ENCODE peak calls at places on chromosomes 3 and 15, in eight cellular contexts. O is activated CD8-positive, alpha-beta memory T cell treated with anti-CD3 and anti-CD28 coated beads for 4 hours; G is NCI-H2081; L is heart right ventricle; Q is stimulated activated naive CD8-positive, alpha-beta T cell treated with anti-CD3 and anti-CD28 coated beads, Interleukin-15, amount 100 ng/mL, for 72 hours; W is tibial artery; R is CD8-positive, alpha-beta memory T cell; U is NCI-H1105. A is an unnamed sample.

GRCh38 chr15:83837946-83838571 is 184.1 kb downstream of the ADAMTSL3 start:
- DNase-seq in G (peak; percentile 1), O (no peak), W (peak; percentile 42), U (no peak), L (no peak), Q (no peak), R (no peak), A (no peak)

GRCh38 chr3:149203758-149204157 is 17.9 kb downstream of the CP start:
- DNase-seq in U (no peak), L (no peak), W (no peak), R (no peak), O (no peak), Q (no peak), G (no peak), A (no peak)

GRCh38 chr3:129908417-129908816 is 14.9 kb upstream of the TMCC1 start:
- DNase-seq in L (no peak), R (no peak), U (no peak), G (no peak), Q (no peak), O (no peak), W (no peak), A (no peak)

GRCh38 chr3:50600841-50601591 is 10.6 kb downstream of the CISH start:
- DNase-seq in W (peak; percentile 98), O (peak; percentile 89), G (peak; percentile 77), U (peak; percentile 82), R (peak; percentile 57), L (peak; percentile 97), Q (peak; percentile 86), A (peak; percentile 40)

GRCh38 chr15:51783967-51784366 is 32.6 kb downstream of the TMOD2 start:
- DNase-seq in Q (no peak), L (no peak), R (no peak), U (no peak), W (no peak), G (no peak), O (no peak), A (no peak)

GRCh38 chr3:40120067-40120692 is 189.3 kb upstream of the EIF1B start:
- DNase-seq in Q (no peak), R (no peak), U (no peak), W (no peak), L (no peak), O (no peak), G (no peak), A (no peak)

GRCh38 chr3:112539825-112540517 is 21.8 kb downstream of the ATG3 start:
- DNase-seq in U (no peak), Q (no peak), O (no peak), L (no peak), R (no peak), W (no peak), G (no peak), A (no peak)

GRCh38 chr3:177055557-177056290 is 141.6 kb downstream of the TBL1XR1 start:
- DNase-seq in R (no peak), W (no peak), U (no peak), G (no peak), Q (no peak), L (no peak), O (no peak), A (no peak)

GRCh38 chr3:183439510-183439909 is 11.1 kb upstream of the MCF2L2 start:
- DNase-seq in R (no peak), Q (no peak), W (no peak), U (no peak), G (peak; percentile 80), L (no peak), O (no peak), A (no peak)

GRCh38 chr3:185504636-185505035 is 5.8 kb upstream of the TMEM41A start:
- DNase-seq in U (no peak), R (no peak), Q (no peak), O (no peak), W (no peak), G (no peak), L (no peak), A (no peak)

GRCh38 chr3:3998140-3998977 is 199.1 kb downstream of the LRRN1 start:
- DNase-seq in U (no peak), G (peak; percentile 53), O (no peak), R (no peak), Q (peak; percentile 21), W (no peak), L (no peak), A (no peak)

GRCh38 chr15:43516801-43517353 is 531 bp upstream of the MAP1A start:
- DNase-seq in W (no peak), O (no peak), U (no peak), Q (no peak), G (no peak), R (no peak), L (no peak), A (no peak)

GRCh38 chr3:182768413-182768812 is 24.9 kb upstream of the ATP11B start:
- DNase-seq in R (no peak), L (no peak), O (no peak), Q (no peak), G (no peak), U (no peak), W (no peak), A (no peak)

GRCh38 chr15:48394172-48394571 is 62.9 kb downstream of the DUT start:
- DNase-seq in Q (no peak), R (no peak), U (no peak), G (no peak), L (no peak), W (peak; percentile 89), O (no peak), A (no peak)

GRCh38 chr3:192487032-192487431 is 240.3 kb downstream of the FGF12 start:
- DNase-seq in U (no peak), G (no peak), R (no peak), L (no peak), O (no peak), Q (no peak), W (no peak), A (no peak)

GRCh38 chr15:39286706-39287105 is 294.2 kb upstream of the THBS1 start:
- DNase-seq in G (no peak), R (no peak), W (no peak), L (no peak), Q (no peak), O (no peak), U (no peak), A (no peak)

GRCh38 chr15:65804252-65804931 is 12.3 kb upstream of the DENND4A start:
- DNase-seq in O (no peak), L (no peak), W (no peak), U (no peak), G (no peak), R (no peak), Q (no peak), A (no peak)

GRCh38 chr3:106839576-106840280 is 537.5 kb upstream of the CCDC54 start:
- DNase-seq in W (no peak), R (no peak), U (no peak), Q (no peak), G (no peak), O (no peak), L (no peak), A (no peak)

GRCh38 chr3:118354556-118354955 is 680.1 kb downstream of the IGSF11 start:
- DNase-seq in L (no peak), W (no peak), R (no peak), U (no peak), G (no peak), O (no peak), Q (no peak), A (no peak)

GRCh38 chr3:122576174-122576940 is 1.1 kb upstream of the PARP15 start:
- DNase-seq in W (no peak), Q (no peak), G (no peak), U (no peak), O (no peak), L (no peak), R (no peak), A (no peak)

GRCh38 chr3:153090973-153091372 is 71.1 kb upstream of the RAP2B start:
- DNase-seq in R (no peak), O (no peak), L (no peak), G (peak; percentile 38), W (no peak), Q (no peak), U (peak; percentile 51), A (no peak)

GRCh38 chr3:149042766-149043386 is 43.5 kb downstream of the HLTF start:
- DNase-seq in R (no peak), U (no peak), Q (no peak), G (no peak), W (no peak), O (no peak), L (no peak), A (no peak)

GRCh38 chr3:81173514-81173913 is 587.9 kb downstream of the GBE1 start:
- DNase-seq in R (no peak), U (no peak), L (no peak), O (no peak), G (no peak), Q (no peak), W (no peak), A (no peak)

GRCh38 chr3:87855626-87856025 is 203.2 kb downstream of the CGGBP1 start:
- DNase-seq in Q (no peak), G (no peak), R (no peak), O (no peak), W (no peak), U (no peak), L (no peak), A (no peak)

GRCh38 chr15:70362911-70363310 is 265.2 kb upstream of the TLE3 start:
- DNase-seq in U (no peak), O (no peak), W (no peak), Q (no peak), R (no peak), L (no peak), G (peak; percentile 20), A (no peak)

GRCh38 chr3:127690823-127691452 is 18.2 kb downstream of the ABTB1 start:
- DNase-seq in Q (no peak), L (no peak), R (no peak), G (peak; percentile 50), U (peak; percentile 29), W (no peak), O (no peak), A (no peak)

GRCh38 chr15:88018865-88019626 is 237.5 kb downstream of the NTRK3 start:
- DNase-seq in R (no peak), W (no peak), O (no peak), G (no peak), L (no peak), U (no peak), Q (no peak), A (no peak)

GRCh38 chr3:82281205-82281604 is 519.8 kb upstream of the GBE1 start:
- DNase-seq in R (no peak), Q (no peak), L (no peak), O (no peak), W (no peak), G (no peak), U (no peak), A (no peak)

GRCh38 chr15:65924004-65924403 is 54.7 kb downstream of the RAB11A start:
- DNase-seq in Q (no peak), G (no peak), O (no peak), U (no peak), W (no peak), R (no peak), L (no peak), A (no peak)

GRCh38 chr15:63283126-63283525 is 5.7 kb downstream of the APH1B start:
- DNase-seq in U (no peak), R (no peak), L (no peak), W (peak; percentile 40), O (no peak), G (no peak), Q (no peak), A (no peak)

GRCh38 chr3:35946857-35947514 is 307.7 kb downstream of the ARPP21 start:
- DNase-seq in R (no peak), Q (no peak), G (peak; percentile 45), W (no peak), L (no peak), O (no peak), U (peak; percentile 69), A (no peak)

GRCh38 chr15:60914360-60914759 is 314.7 kb downstream of the RORA start:
- DNase-seq in O (no peak), R (no peak), L (no peak), U (no peak), Q (no peak), W (no peak), G (no peak), A (no peak)

GRCh38 chr3:173745952-173746682 is 348.6 kb downstream of the NLGN1 start:
- DNase-seq in U (no peak), L (no peak), W (no peak), R (no peak), O (no peak), Q (no peak), G (no peak), A (no peak)

GRCh38 chr3:52310861-52311566 is 5.1 kb upstream of the DNAH1 start:
- DNase-seq in O (peak; percentile 48), Q (peak; percentile 73), U (no peak), L (no peak), G (peak; percentile 18), W (no peak), R (peak; percentile 42), A (peak; percentile 71)

A was measured in central memory CD8-positive, alpha-beta T cell.